ENCODE peak calls at places on chromosomes 5 and 9, in eight cellular contexts. V is stimulated activated CD8-positive, alpha-beta memory T cell treated with anti-CD3 and anti-CD28 coated beads, Interleukin-4, amount 100 ng/mL, for 1 hour; G is activated CD8-positive, alpha-beta memory T cell treated with anti-CD3 and anti-CD28 coated beads for 24 hours; K is T-helper 17 cell; F is astrocyte of the spinal cord; C is GM20000; S is MM.1S; X is NCI-H2029 treated with DMSO at 0.1 percent for 48 hours. H is an unnamed sample.
A peak's percentile ranks its signal among the peaks of the same experiment; 100 is the strongest.

GRCh38 chr9:135053133-135053532 is 34.3 kb upstream of the OLFM1 start:
- DNase-seq in C (no peak), G (no peak), V (no peak), F (no peak), K (no peak), S (no peak), X (no peak), H (peak; percentile 4)

GRCh38 chr5:1521671-1522600 is 1.8 kb downstream of the LPCAT1 start:
- DNase-seq in G (peak; percentile 55), X (no peak), S (no peak), V (no peak), F (peak; percentile 84), C (no peak), K (peak; percentile 10), H (no peak)

GRCh38 chr5:69432412-69433206 is 17.7 kb downstream of the MARVELD2 start:
- DNase-seq in V (no peak), S (peak; percentile 8), C (peak; percentile 50), K (no peak), G (no peak), X (no peak), F (no peak), H (no peak)

GRCh38 chr5:76874088-76874581 is 24.3 kb downstream of the S100Z start:
- DNase-seq in C (peak; percentile 35), G (no peak), K (no peak), X (peak; percentile 34), F (no peak), V (no peak), S (peak; percentile 90), H (peak; percentile 98)

GRCh38 chr9:81671880-81672280 is 17.5 kb downstream of the TLE1 start:
- DNase-seq in K (no peak), V (no peak), G (no peak), C (no peak), S (no peak), F (peak; percentile 84), X (peak; percentile 83), H (no peak)

GRCh38 chr5:33258553-33258952 is 182.2 kb upstream of the TARS1 start:
- DNase-seq in X (no peak), S (no peak), G (no peak), V (no peak), K (no peak), F (no peak), C (no peak), H (no peak)

GRCh38 chr5:108788142-108788541 is 40.4 kb downstream of the FER start:
- DNase-seq in G (no peak), S (no peak), X (no peak), V (no peak), K (no peak), F (no peak), C (no peak), H (no peak)

GRCh38 chr9:122821278-122821952 is 7.0 kb downstream of the PDCL start:
- DNase-seq in F (no peak), V (no peak), K (no peak), S (no peak), X (no peak), C (no peak), G (no peak), H (no peak)

GRCh38 chr5:21791304-21791703 is 1061.8 kb downstream of the CDH12 start:
- DNase-seq in V (no peak), G (no peak), K (no peak), X (no peak), C (no peak), S (no peak), F (no peak), H (no peak)

GRCh38 chr5:4295663-4296339 is 700.2 kb downstream of the IRX1 start:
- DNase-seq in F (no peak), K (no peak), S (no peak), G (no peak), X (no peak), C (no peak), V (no peak), H (no peak)

GRCh38 chr5:125525356-125525755 is 778.9 kb upstream of the ZNF608 start:
- DNase-seq in S (no peak), K (no peak), G (no peak), X (no peak), F (no peak), V (no peak), C (no peak), H (no peak)

H was measured in OCI-LY7.